ENCODE peak calls at places on chromosome 6, in six cellular contexts. U is heart right ventricle; P is epithelial cell of prostate; Z is tibial artery; K is stimulated activated CD4-positive, alpha-beta T cell treated with anti-CD3 and anti-CD28 coated beads, Interleukin-15, amount 100 ng/mL, for 1 hour; A is naive thymus-derived CD4-positive, alpha-beta T cell. J is an unnamed sample.

GRCh38 chr6:44471271-44471981 is 83.9 kb downstream of the CDC5L start:
- DNase-seq in U (no peak), P (no peak), Z (no peak), K (no peak), A (no peak), J (no peak)

GRCh38 chr6:13528777-13529343 is 41.5 kb upstream of the GFOD1 start:
- DNase-seq in U (peak; percentile 27), P (no peak), Z (no peak), K (no peak), A (no peak), J (no peak)

GRCh38 chr6:111721677-111722219 is 116.1 kb upstream of the TRAF3IP2 start:
- DNase-seq in U (no peak), P (no peak), Z (no peak), K (no peak), A (no peak), J (no peak)

GRCh38 chr6:108578595-108579038 is 17.9 kb downstream of the FOXO3 start:
- DNase-seq in U (no peak), P (no peak), Z (no peak), K (no peak), A (no peak), J (no peak)

GRCh38 chr6:168162366-168162765 is 83.4 kb upstream of the FRMD1 start:
- DNase-seq in U (no peak), P (no peak), Z (no peak), K (no peak), A (no peak), J (no peak)

GRCh38 chr6:112296122-112296521 is 41.8 kb upstream of the LAMA4 start:
- DNase-seq in U (no peak), P (no peak), Z (no peak), K (no peak), A (no peak), J (no peak)

GRCh38 chr6:2432258-2432657 is 186.9 kb upstream of the GMDS start:
- DNase-seq in U (no peak), P (peak; percentile 81), Z (no peak), K (no peak), A (no peak), J (peak; percentile 84)

GRCh38 chr6:157261606-157262005 is 61.7 kb downstream of the TMEM242 start:
- DNase-seq in U (no peak), P (no peak), Z (no peak), K (no peak), A (no peak), J (no peak)

GRCh38 chr6:24929255-24929654 is 6.5 kb downstream of the RIPOR2 start:
- DNase-seq in U (no peak), P (no peak), Z (no peak), K (no peak), A (no peak), J (no peak)

GRCh38 chr6:168007592-168008338 is 10.3 kb downstream of the KIF25 start:
- DNase-seq in U (no peak), P (peak; percentile 94), Z (peak; percentile 34), K (no peak), A (no peak), J (peak; percentile 100)

GRCh38 chr6:37643851-37644672 is 53.6 kb downstream of the MDGA1 start:
- DNase-seq in U (peak; percentile 53), P (no peak), Z (no peak), K (no peak), A (peak; percentile 72), J (no peak)

GRCh38 chr6:24918641-24919403 is 16.9 kb downstream of the RIPOR2 start:
- DNase-seq in U (peak; percentile 36), P (no peak), Z (no peak), K (no peak), A (no peak), J (no peak)

GRCh38 chr6:155162682-155163081 is 101.1 kb upstream of the CLDN20 start:
- DNase-seq in U (no peak), P (no peak), Z (no peak), K (no peak), A (no peak), J (no peak)

GRCh38 chr6:12693122-12693521 is 23.4 kb upstream of the PHACTR1 start:
- DNase-seq in U (no peak), P (no peak), Z (no peak), K (no peak), A (no peak), J (no peak)

GRCh38 chr6:46888031-46888430 is 33.7 kb downstream of the ADGRF5 start:
- DNase-seq in U (no peak), P (peak; percentile 59), Z (no peak), K (no peak), A (no peak), J (no peak)